ENCODE peak calls at places on chromosome 2, in nine cellular contexts. One of them, this sample, is unnamed.

GRCh38 chr2:216583157-216583556 is 50.1 kb upstream of the IGFBP2 start:
- DNase-seq in left ventricle myocardium inferior: no peak
- DNase-seq in pancreas: no peak
- DNase-seq in cardiac muscle cell: no peak
- DNase-seq in adrenal gland: no peak
- DNase-seq in breast epithelium: no peak
- DNase-seq in CD8-positive, alpha-beta memory T cell: no peak
- DNase-seq in K562: no peak
- DNase-seq in spleen: no peak
- DNase-seq in this sample: no peak

GRCh38 chr2:31822587-31822986 is 188.2 kb downstream of the MEMO1 start:
- DNase-seq in left ventricle myocardium inferior: no peak
- DNase-seq in pancreas: no peak
- DNase-seq in cardiac muscle cell: no peak
- DNase-seq in adrenal gland: no peak
- DNase-seq in breast epithelium: no peak
- DNase-seq in CD8-positive, alpha-beta memory T cell: no peak
- DNase-seq in K562: no peak
- DNase-seq in spleen: no peak
- DNase-seq in this sample: no peak

GRCh38 chr2:199572571-199572970 is 114.8 kb upstream of the SATB2 start:
- DNase-seq in left ventricle myocardium inferior: no peak
- DNase-seq in pancreas: no peak
- DNase-seq in cardiac muscle cell: no peak
- DNase-seq in adrenal gland: no peak
- DNase-seq in breast epithelium: no peak
- DNase-seq in CD8-positive, alpha-beta memory T cell: no peak
- DNase-seq in K562: no peak
- DNase-seq in spleen: no peak
- DNase-seq in this sample: no peak

GRCh38 chr2:100616841-100617390 is 54.1 kb downstream of the PDCL3 start:
- DNase-seq in left ventricle myocardium inferior: no peak
- DNase-seq in pancreas: no peak
- DNase-seq in cardiac muscle cell: no peak
- DNase-seq in adrenal gland: no peak
- DNase-seq in breast epithelium: no peak
- DNase-seq in CD8-positive, alpha-beta memory T cell: no peak
- DNase-seq in K562: no peak
- DNase-seq in spleen: no peak
- DNase-seq in this sample: no peak

GRCh38 chr2:27211241-27211942 is 449 bp upstream of the ATRAID start:
- DNase-seq in left ventricle myocardium inferior: no peak
- DNase-seq in pancreas: no peak
- DNase-seq in cardiac muscle cell: no peak
- DNase-seq in adrenal gland: peak; percentile 44
- DNase-seq in breast epithelium: no peak
- DNase-seq in CD8-positive, alpha-beta memory T cell: no peak
- DNase-seq in K562: peak; percentile 95
- DNase-seq in spleen: peak; percentile 82
- DNase-seq in this sample: no peak

GRCh38 chr2:159773426-159773825 is 24.6 kb downstream of the CD302 start:
- DNase-seq in left ventricle myocardium inferior: no peak
- DNase-seq in pancreas: no peak
- DNase-seq in cardiac muscle cell: no peak
- DNase-seq in adrenal gland: no peak
- DNase-seq in breast epithelium: no peak
- DNase-seq in CD8-positive, alpha-beta memory T cell: no peak
- DNase-seq in K562: no peak
- DNase-seq in spleen: no peak
- DNase-seq in this sample: no peak

GRCh38 chr2:96408631-96409542 is 73.3 kb downstream of the NCAPH start:
- DNase-seq in left ventricle myocardium inferior: peak; percentile 80
- DNase-seq in pancreas: peak; percentile 55
- DNase-seq in cardiac muscle cell: no peak
- DNase-seq in adrenal gland: peak; percentile 30
- DNase-seq in breast epithelium: no peak
- DNase-seq in CD8-positive, alpha-beta memory T cell: no peak
- DNase-seq in K562: no peak
- DNase-seq in spleen: no peak
- DNase-seq in this sample: no peak

GRCh38 chr2:150182564-150183249 is 304.8 kb downstream of the RND3 start:
- DNase-seq in left ventricle myocardium inferior: no peak
- DNase-seq in pancreas: no peak
- DNase-seq in cardiac muscle cell: no peak
- DNase-seq in adrenal gland: no peak
- DNase-seq in breast epithelium: no peak
- DNase-seq in CD8-positive, alpha-beta memory T cell: no peak
- DNase-seq in K562: no peak
- DNase-seq in spleen: no peak
- DNase-seq in this sample: no peak

GRCh38 chr2:75476778-75477177 is 84.0 kb downstream of the EVA1A start:
- DNase-seq in left ventricle myocardium inferior: no peak
- DNase-seq in pancreas: no peak
- DNase-seq in cardiac muscle cell: peak; percentile 18
- DNase-seq in adrenal gland: no peak
- DNase-seq in breast epithelium: no peak
- DNase-seq in CD8-positive, alpha-beta memory T cell: no peak
- DNase-seq in K562: no peak
- DNase-seq in spleen: no peak
- DNase-seq in this sample: no peak

GRCh38 chr2:38581193-38582147 is 21.3 kb downstream of the HNRNPLL start:
- DNase-seq in left ventricle myocardium inferior: no peak
- DNase-seq in pancreas: peak; percentile 26
- DNase-seq in cardiac muscle cell: peak; percentile 85
- DNase-seq in adrenal gland: peak; percentile 50
- DNase-seq in breast epithelium: no peak
- DNase-seq in CD8-positive, alpha-beta memory T cell: no peak
- DNase-seq in K562: peak; percentile 48
- DNase-seq in spleen: no peak
- DNase-seq in this sample: no peak

GRCh38 chr2:231614559-231615057 is 21.9 kb downstream of the TEX44 start:
- DNase-seq in left ventricle myocardium inferior: peak; percentile 69
- DNase-seq in pancreas: peak; percentile 32
- DNase-seq in cardiac muscle cell: no peak
- DNase-seq in adrenal gland: no peak
- DNase-seq in breast epithelium: no peak
- DNase-seq in CD8-positive, alpha-beta memory T cell: no peak
- DNase-seq in K562: no peak
- DNase-seq in spleen: peak; percentile 85
- DNase-seq in this sample: no peak

GRCh38 chr2:218880749-218881594 is at the start of gene WNT10A:
- DNase-seq in left ventricle myocardium inferior: no peak
- DNase-seq in pancreas: no peak
- DNase-seq in cardiac muscle cell: no peak
- DNase-seq in adrenal gland: no peak
- DNase-seq in breast epithelium: no peak
- DNase-seq in CD8-positive, alpha-beta memory T cell: no peak
- DNase-seq in K562: no peak
- DNase-seq in spleen: peak; percentile 75
- DNase-seq in this sample: no peak

GRCh38 chr2:68931799-68932198 is 20.9 kb downstream of the GKN2 start:
- DNase-seq in left ventricle myocardium inferior: no peak
- DNase-seq in pancreas: no peak
- DNase-seq in cardiac muscle cell: no peak
- DNase-seq in adrenal gland: no peak
- DNase-seq in breast epithelium: no peak
- DNase-seq in CD8-positive, alpha-beta memory T cell: no peak
- DNase-seq in K562: no peak
- DNase-seq in spleen: no peak
- DNase-seq in this sample: no peak

DNA sequence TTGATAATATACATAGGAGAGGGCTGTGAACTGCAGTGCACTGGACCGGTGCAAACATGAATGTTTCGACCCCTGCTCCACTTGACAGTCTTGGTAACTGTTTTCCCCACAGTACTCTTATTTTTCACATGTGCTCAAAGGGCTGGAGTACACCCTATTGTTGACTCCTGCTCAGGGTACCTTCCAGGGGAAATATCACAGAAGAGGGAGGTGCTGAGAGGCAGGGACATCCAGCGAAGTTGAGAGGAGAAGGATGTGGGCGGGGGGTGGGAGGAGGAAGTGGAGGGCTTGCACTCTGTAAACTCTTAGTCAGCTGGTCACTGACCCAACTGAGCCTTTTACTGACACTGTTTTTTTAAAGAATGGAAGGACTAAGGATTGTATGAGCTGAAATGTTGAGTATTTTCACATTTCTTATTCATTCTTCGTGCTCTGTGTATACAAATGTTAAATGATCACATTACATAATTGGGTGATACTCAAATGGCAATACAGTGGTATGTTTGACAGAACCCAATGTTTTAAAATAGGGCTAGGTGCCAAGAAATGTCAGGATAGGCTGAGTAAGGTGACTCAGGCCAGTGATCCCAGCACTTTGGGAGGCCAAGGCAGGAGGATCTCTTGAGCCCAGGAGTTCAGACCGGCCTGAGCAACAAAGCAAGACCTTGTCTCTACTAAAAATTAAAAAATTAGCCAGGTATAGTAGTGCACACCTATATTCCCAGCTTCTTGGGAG is 10.0 kb downstream of the INPP4A start:
- DNase-seq in left ventricle myocardium inferior: no peak
- DNase-seq in pancreas: no peak
- DNase-seq in cardiac muscle cell: no peak
- DNase-seq in adrenal gland: no peak
- DNase-seq in breast epithelium: no peak
- DNase-seq in CD8-positive, alpha-beta memory T cell: no peak
- DNase-seq in K562: peak; percentile 49
- DNase-seq in spleen: no peak
- DNase-seq in this sample: no peak
- H3K4me1 ChIP-seq in left ventricle myocardium inferior: peaks cover 65% of the 10 kb centered on the region
- H3K4me1 ChIP-seq in pancreas: peaks cover 6% of the 10 kb centered on the region
- H3K4me1 ChIP-seq in cardiac muscle cell: no peaks in the 10 kb centered on the region
- H3K4me1 ChIP-seq in adrenal gland: peaks cover 47% of the 10 kb centered on the region
- H3K4me1 ChIP-seq in breast epithelium: no peaks in the 10 kb centered on the region
- H3K4me1 ChIP-seq in CD8-positive, alpha-beta memory T cell: peaks cover 98% of the 10 kb centered on the region
- H3K4me1 ChIP-seq in K562: peaks cover 3% of the 10 kb centered on the region
- H3K4me1 ChIP-seq in spleen: peaks cover 98% of the 10 kb centered on the region
- H3K4me1 ChIP-seq in this sample: peaks cover 88% of the 10 kb centered on the region

DNA sequence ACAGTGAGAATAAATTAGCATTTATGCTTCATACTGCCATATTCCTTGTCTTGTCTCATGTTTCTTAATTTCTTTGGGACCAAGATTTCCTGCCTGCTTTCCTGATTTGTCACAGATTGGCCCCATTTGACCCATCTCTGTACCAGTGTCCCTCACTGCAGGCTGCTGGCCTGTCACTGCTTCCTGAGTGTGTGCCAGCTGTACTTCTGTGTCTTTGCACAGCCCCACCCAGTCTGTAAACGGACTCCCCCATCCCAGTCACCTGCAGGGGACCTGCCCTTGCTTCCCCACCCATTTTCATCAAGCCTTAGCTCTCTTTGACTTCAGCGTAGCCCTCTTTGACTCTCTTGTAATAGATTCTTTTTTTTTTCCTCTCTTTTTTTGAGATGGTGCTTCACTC is 76.1 kb downstream of the ASAP2 start:
- DNase-seq in left ventricle myocardium inferior: no peak
- DNase-seq in pancreas: no peak
- DNase-seq in cardiac muscle cell: no peak
- DNase-seq in adrenal gland: no peak
- DNase-seq in breast epithelium: no peak
- DNase-seq in CD8-positive, alpha-beta memory T cell: no peak
- DNase-seq in K562: no peak
- DNase-seq in spleen: no peak
- DNase-seq in this sample: no peak
- H3K27ac ChIP-seq in left ventricle myocardium inferior: peak overlapping the region; percentile 16
- H3K27ac ChIP-seq in pancreas: no peak overlapping the region
- H3K27ac ChIP-seq in cardiac muscle cell: no peak overlapping the region
- H3K27ac ChIP-seq in adrenal gland: no peak overlapping the region
- H3K27ac ChIP-seq in breast epithelium: no peak overlapping the region
- H3K27ac ChIP-seq in CD8-positive, alpha-beta memory T cell: no peak overlapping the region
- H3K27ac ChIP-seq in K562: no peak overlapping the region
- H3K27ac ChIP-seq in spleen: no peak overlapping the region
- H3K27ac ChIP-seq in this sample: no peak overlapping the region

GRCh38 chr2:233353769-233354499 is at the start of gene DGKD:
- DNase-seq in left ventricle myocardium inferior: peak; percentile 54
- DNase-seq in pancreas: peak; percentile 45
- DNase-seq in cardiac muscle cell: peak; percentile 83
- DNase-seq in adrenal gland: peak; percentile 50
- DNase-seq in breast epithelium: no peak
- DNase-seq in CD8-positive, alpha-beta memory T cell: peak; percentile 73
- DNase-seq in K562: peak; percentile 90
- DNase-seq in spleen: peak; percentile 95
- DNase-seq in this sample: peak; percentile 66

GRCh38 chr2:233352141-233352842 is 2.0 kb upstream of the DGKD start:
- DNase-seq in left ventricle myocardium inferior: no peak
- DNase-seq in pancreas: no peak
- DNase-seq in cardiac muscle cell: no peak
- DNase-seq in adrenal gland: no peak
- DNase-seq in breast epithelium: no peak
- DNase-seq in CD8-positive, alpha-beta memory T cell: no peak
- DNase-seq in K562: no peak
- DNase-seq in spleen: no peak
- DNase-seq in this sample: no peak

GRCh38 chr2:233354500-233354924 is 218 bp downstream of the DGKD start:
- DNase-seq in left ventricle myocardium inferior: no peak
- DNase-seq in pancreas: no peak
- DNase-seq in cardiac muscle cell: no peak
- DNase-seq in adrenal gland: no peak
- DNase-seq in breast epithelium: no peak
- DNase-seq in CD8-positive, alpha-beta memory T cell: no peak
- DNase-seq in K562: no peak
- DNase-seq in spleen: no peak
- DNase-seq in this sample: no peak

GRCh38 chr2:233351423-233351822 is 2.9 kb upstream of the DGKD start:
- DNase-seq in left ventricle myocardium inferior: no peak
- DNase-seq in pancreas: no peak
- DNase-seq in cardiac muscle cell: no peak
- DNase-seq in adrenal gland: no peak
- DNase-seq in breast epithelium: no peak
- DNase-seq in CD8-positive, alpha-beta memory T cell: no peak
- DNase-seq in K562: no peak
- DNase-seq in spleen: no peak
- DNase-seq in this sample: no peak

GRCh38 chr2:233353101-233353768 is 1.1 kb upstream of the DGKD start:
- DNase-seq in left ventricle myocardium inferior: peak; percentile 25
- DNase-seq in pancreas: peak; percentile 21
- DNase-seq in cardiac muscle cell: no peak
- DNase-seq in adrenal gland: no peak
- DNase-seq in breast epithelium: no peak
- DNase-seq in CD8-positive, alpha-beta memory T cell: no peak
- DNase-seq in K562: peak; percentile 68
- DNase-seq in spleen: peak; percentile 86
- DNase-seq in this sample: no peak
- H3K4me3 ChIP-seq in left ventricle myocardium inferior: peak overlapping the region; percentile 79
- H3K4me3 ChIP-seq in pancreas: no peak overlapping the region
- H3K4me3 ChIP-seq in cardiac muscle cell: peak overlapping the region; percentile 54
- H3K4me3 ChIP-seq in adrenal gland: no peak overlapping the region
- H3K4me3 ChIP-seq in breast epithelium: peak overlapping the region; percentile 90
- H3K4me3 ChIP-seq in CD8-positive, alpha-beta memory T cell: peak overlapping the region; percentile 75
- H3K4me3 ChIP-seq in K562: peak overlapping the region; percentile 39
- H3K4me3 ChIP-seq in spleen: no peak overlapping the region
- H3K4me3 ChIP-seq in this sample: peak overlapping the region; percentile 69

DNA sequence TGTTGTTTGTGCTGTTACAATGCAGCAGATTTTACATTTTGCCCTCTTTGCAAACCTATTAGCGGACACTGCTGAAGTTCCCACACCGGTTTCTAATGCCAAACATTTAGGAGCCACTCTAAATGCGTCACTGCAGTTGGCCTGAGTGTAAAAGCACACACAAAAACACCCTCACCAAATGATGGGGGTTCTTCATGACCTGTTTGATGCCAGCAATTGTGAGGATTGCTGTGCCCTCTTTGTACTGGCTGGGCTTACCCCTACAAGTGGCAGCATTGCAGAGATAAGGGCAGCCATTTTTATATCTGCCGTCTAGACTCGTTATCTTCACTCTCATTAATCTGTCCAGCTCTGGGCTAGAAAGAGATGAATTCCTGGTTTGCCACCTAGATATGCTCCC is 85.3 kb downstream of the NRP2 start:
- DNase-seq in left ventricle myocardium inferior: no peak
- DNase-seq in pancreas: no peak
- DNase-seq in cardiac muscle cell: no peak
- DNase-seq in adrenal gland: no peak
- DNase-seq in breast epithelium: no peak
- DNase-seq in CD8-positive, alpha-beta memory T cell: no peak
- DNase-seq in K562: no peak
- DNase-seq in spleen: no peak
- DNase-seq in this sample: no peak
- H3K4me1 ChIP-seq in left ventricle myocardium inferior: peaks cover 30% of the 10 kb centered on the region
- H3K4me1 ChIP-seq in pancreas: no peaks in the 10 kb centered on the region
- H3K4me1 ChIP-seq in cardiac muscle cell: peaks cover 39% of the 10 kb centered on the region
- H3K4me1 ChIP-seq in adrenal gland: peaks cover 11% of the 10 kb centered on the region
- H3K4me1 ChIP-seq in breast epithelium: no peaks in the 10 kb centered on the region
- H3K4me1 ChIP-seq in CD8-positive, alpha-beta memory T cell: peaks cover 5% of the 10 kb centered on the region
- H3K4me1 ChIP-seq in K562: peaks cover 4% of the 10 kb centered on the region
- H3K4me1 ChIP-seq in spleen: peaks cover 16% of the 10 kb centered on the region
- H3K4me1 ChIP-seq in this sample: no peaks in the 10 kb centered on the region

This sample was measured in effector memory CD4-positive, alpha-beta T cell.